ENCODE peak calls at places on chromosomes 13 and 19, in six cellular contexts. E is IMR-90, G is H9, S is neuronal stem cell, U is mesendoderm, L is H1. J is an unnamed sample.
A peak's percentile ranks its signal among the peaks of the same experiment; 100 is the strongest.

GRCh38 chr19:35935911-35936737 is at the start of gene LRFN3:
- DNase-seq in E (peak; percentile 66), G (peak; percentile 77), S (peak; percentile 68), U (peak; percentile 83), L (peak; percentile 85), J (peak; percentile 65)

GRCh38 chr19:2905918-2906519 is 5.3 kb downstream of the ZNF57 start:
- DNase-seq in E (no peak), G (no peak), S (no peak), U (no peak), L (no peak), J (no peak)

GRCh38 chr19:32651729-32652140 is 23.2 kb downstream of the ANKRD27 start:
- DNase-seq in E (peak; percentile 11), G (peak; percentile 85), S (peak; percentile 37), U (peak; percentile 90), L (peak; percentile 77), J (peak; percentile 39)

GRCh38 chr19:3637621-3638020 is 11.0 kb upstream of the CACTIN start:
- DNase-seq in E (no peak), G (no peak), S (no peak), U (no peak), L (no peak), J (no peak)

GRCh38 chr13:60851378-60851777 is 454.4 kb downstream of the TDRD3 start:
- DNase-seq in E (no peak), G (no peak), S (no peak), U (no peak), L (no peak), J (no peak)

GRCh38 chr19:2528543-2529173 is 52.7 kb downstream of the GADD45B start:
- DNase-seq in E (no peak), G (peak; percentile 21), S (no peak), U (no peak), L (no peak), J (peak; percentile 99)

GRCh38 chr19:1837625-1838105 is 10.6 kb downstream of the REXO1 start:
- DNase-seq in E (no peak), G (peak; percentile 76), S (no peak), U (peak; percentile 58), L (peak; percentile 98), J (peak; percentile 83)

GRCh38 chr19:5128932-5129389 is 160.0 kb downstream of the KDM4B start:
- DNase-seq in E (no peak), G (no peak), S (no peak), U (no peak), L (no peak), J (no peak)

GRCh38 chr13:28138012-28138755 is at the start of gene PAN3:
- DNase-seq in E (peak; percentile 89), G (peak; percentile 90), S (peak; percentile 85), U (peak; percentile 96), L (peak; percentile 95), J (peak; percentile 95)

GRCh38 chr13:90793261-90793785 is 554.2 kb upstream of the MIR17HG start:
- DNase-seq in E (no peak), G (no peak), S (no peak), U (no peak), L (no peak), J (no peak)

GRCh38 chr19:44684892-44685847 is 13.8 kb upstream of the CEACAM16 start:
- DNase-seq in E (peak; percentile 97), G (peak; percentile 51), S (peak; percentile 17), U (peak; percentile 91), L (no peak), J (no peak)

GRCh38 chr13:77184455-77184854 is 142.4 kb downstream of the MYCBP2 start:
- DNase-seq in E (no peak), G (no peak), S (no peak), U (no peak), L (no peak), J (no peak)

GRCh38 chr13:42991892-42992584 is at the start of gene EPSTI1:
- DNase-seq in E (peak; percentile 74), G (peak; percentile 60), S (peak; percentile 31), U (peak; percentile 90), L (peak; percentile 76), J (peak; percentile 79)

GRCh38 chr19:7575426-7576040 is 20.1 kb upstream of the CAMSAP3 start:
- DNase-seq in E (no peak), G (no peak), S (no peak), U (no peak), L (no peak), J (no peak)

GRCh38 chr19:9936151-9937000 is at the start of gene OLFM2:
- DNase-seq in E (no peak), G (peak; percentile 89), S (peak; percentile 63), U (peak; percentile 53), L (peak; percentile 84), J (no peak)

GRCh38 chr19:23098988-23099387 is 17.8 kb upstream of the ZNF730 start:
- DNase-seq in E (no peak), G (no peak), S (no peak), U (no peak), L (no peak), J (peak; percentile 90)

GRCh38 chr13:94362411-94362909 is 117.0 kb downstream of the DCT start:
- DNase-seq in E (peak; percentile 95), G (peak; percentile 75), S (peak; percentile 84), U (peak; percentile 93), L (peak; percentile 65), J (peak; percentile 48)

GRCh38 chr13:19817510-19818158 is 34.9 kb upstream of the PSPC1 start:
- DNase-seq in E (no peak), G (no peak), S (no peak), U (no peak), L (no peak), J (no peak)

GRCh38 chr19:4866595-4867424 is 657 bp downstream of the PLIN3 start:
- DNase-seq in E (peak; percentile 28), G (peak; percentile 59), S (peak; percentile 47), U (peak; percentile 58), L (peak; percentile 82), J (peak; percentile 48)

GRCh38 chr13:44605275-44605674 is 29.1 kb upstream of the TSC22D1 start:
- DNase-seq in E (no peak), G (no peak), S (no peak), U (no peak), L (no peak), J (peak; percentile 21)

GRCh38 chr19:18218600-18218999 is 7.6 kb downstream of the PDE4C start:
- DNase-seq in E (no peak), G (no peak), S (no peak), U (no peak), L (no peak), J (no peak)

GRCh38 chr13:74006666-74007065 is 127.5 kb downstream of the KLF12 start:
- DNase-seq in E (no peak), G (no peak), S (no peak), U (no peak), L (no peak), J (peak; percentile 81)

GRCh38 chr19:18321729-18322091 is 1.2 kb downstream of the LSM4 start:
- DNase-seq in E (peak; percentile 33), G (no peak), S (no peak), U (no peak), L (no peak), J (no peak)

GRCh38 chr13:75368167-75368566 is 113.8 kb downstream of the TBC1D4 start:
- DNase-seq in E (peak; percentile 92), G (no peak), S (no peak), U (no peak), L (no peak), J (no peak)

GRCh38 chr13:78121459-78122348 is 203.1 kb upstream of the EDNRB start:
- DNase-seq in E (peak; percentile 70), G (no peak), S (peak; percentile 52), U (peak; percentile 81), L (peak; percentile 50), J (peak; percentile 12)

GRCh38 chr19:18507021-18507726 is 14.7 kb downstream of the ELL start:
- DNase-seq in E (no peak), G (no peak), S (no peak), U (no peak), L (no peak), J (peak; percentile 57)

DNA sequence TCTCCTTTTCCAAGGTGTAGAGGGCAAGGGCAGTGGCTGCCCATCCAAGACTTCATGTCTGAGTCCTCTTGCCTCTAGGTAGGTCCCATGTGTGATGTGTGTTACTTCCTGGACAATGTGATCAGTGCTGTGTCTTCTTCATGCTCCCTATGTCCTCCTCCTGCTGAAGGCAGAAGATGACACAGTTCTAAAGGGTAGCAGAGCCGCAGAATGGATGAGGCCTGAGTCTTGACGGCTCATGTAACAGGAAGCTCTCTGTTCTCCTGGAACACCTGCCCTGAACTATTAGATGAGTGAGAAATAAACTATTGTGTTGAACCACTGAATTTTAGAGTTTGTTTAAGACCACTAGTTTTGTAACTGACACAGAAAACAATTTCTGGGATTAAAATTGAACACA is 165.9 kb downstream of the NDFIP2 start:
- DNase-seq in E (no peak), G (no peak), S (no peak), U (no peak), L (no peak), J (no peak)
- H2AK5ac ChIP-seq in E (no peak overlapping the region), G (no peak overlapping the region), S (no peak overlapping the region), U (no peak overlapping the region), L (no peak overlapping the region), J (peak overlapping the region; percentile 44)

DNA sequence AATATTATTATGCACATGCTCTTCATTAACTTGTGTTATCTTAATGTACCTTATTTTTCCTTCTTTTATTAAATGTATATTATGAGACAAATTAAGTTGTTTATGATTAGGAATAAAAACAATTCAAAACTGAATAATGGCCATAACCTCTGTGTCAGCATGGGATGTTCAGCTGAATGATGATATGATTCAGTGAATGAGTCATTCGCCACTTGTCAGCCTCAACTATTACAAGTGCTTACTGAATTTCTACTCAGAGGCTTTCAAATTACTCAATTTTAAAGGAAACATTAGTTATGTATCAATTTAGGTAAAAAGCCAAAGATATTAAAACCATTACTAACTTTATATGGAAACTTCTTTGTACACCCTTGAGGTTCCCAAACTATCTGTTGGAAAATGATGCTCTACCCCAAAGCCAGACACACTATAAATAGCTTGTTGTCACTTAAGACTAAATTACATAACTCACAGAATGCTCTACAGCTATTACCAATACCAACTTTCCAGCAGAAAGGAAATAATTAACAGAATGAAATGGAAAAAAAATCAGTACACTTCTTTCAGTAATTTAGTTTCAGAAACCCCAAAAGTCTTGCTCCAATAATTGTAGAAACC is 14.4 kb downstream of the LIG4 start:
- DNase-seq in E (peak; percentile 43), G (no peak), S (no peak), U (no peak), L (no peak), J (no peak)
- H3K23ac ChIP-seq in E (no peak overlapping the region), G (no peak overlapping the region), S (no peak overlapping the region), U (no peak overlapping the region), L (no peak overlapping the region), J (no peak overlapping the region)

DNA sequence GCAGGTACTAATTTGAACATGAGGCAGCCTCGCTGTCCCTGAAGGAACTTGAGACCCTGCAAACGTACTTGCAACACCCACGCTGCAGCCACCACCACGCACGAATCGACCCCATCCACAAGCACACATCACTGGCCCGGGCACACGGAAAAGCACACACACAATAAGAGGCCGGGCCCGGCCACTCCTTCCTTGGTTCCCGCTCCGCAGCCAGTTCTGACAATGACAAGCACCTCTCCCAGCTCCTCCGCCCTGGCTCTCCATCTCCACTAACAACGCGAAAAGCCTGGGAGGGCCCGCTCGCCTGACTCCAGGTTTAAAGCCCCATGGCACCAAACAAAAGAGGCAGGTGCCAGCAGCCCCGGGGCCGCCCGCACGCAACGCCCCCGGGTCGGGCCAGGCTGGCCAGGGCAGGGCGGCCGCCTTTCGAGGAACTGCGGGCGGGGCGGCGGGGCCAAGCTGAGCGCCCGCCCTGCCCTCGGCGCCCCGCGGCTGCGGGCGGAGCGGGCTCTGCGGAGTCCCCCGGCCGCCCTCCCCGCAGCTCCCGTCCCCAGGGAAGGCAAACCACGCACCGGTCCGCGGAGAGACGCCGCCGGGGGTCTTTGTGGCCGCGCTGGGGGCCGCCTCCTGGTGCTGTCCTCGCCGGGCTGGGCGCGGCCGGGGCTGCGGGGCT is 504 bp downstream of the DCLK1 start:
- DNase-seq in E (no peak), G (peak; percentile 61), S (peak; percentile 37), U (peak; percentile 48), L (peak; percentile 75), J (peak; percentile 59)
- H2BK120ac ChIP-seq in E (no peak overlapping the region), G (no peak overlapping the region), S (no peak overlapping the region), U (no peak overlapping the region), L (no peak overlapping the region), J (no peak overlapping the region)

GRCh38 chr13:110322828-110323171 is 15.7 kb downstream of the COL4A2 start:
- DNase-seq in E (no peak), G (no peak), S (no peak), U (no peak), L (no peak), J (no peak)
- H2AK5ac ChIP-seq in E (peak overlapping the region; percentile 79), G (no peak overlapping the region), S (no peak overlapping the region), U (no peak overlapping the region), L (no peak overlapping the region), J (no peak overlapping the region)

J was measured in trophoblast cell.